ENCODE peak calls at places on chromosomes 16 and 17, in five cellular contexts. One of them, this sample, is unnamed.

GRCh38 chr17:57946798-57947358 is 8.3 kb downstream of the CUEDC1 start:
- DNase-seq in HepG2: peak; percentile 80
- DNase-seq in A549: peak; percentile 83
- DNase-seq in GM12878: peak; percentile 73
- DNase-seq in K562: no peak
- DNase-seq in this sample: peak; percentile 70

GRCh38 chr17:13635951-13636350 is 34.2 kb upstream of the HS3ST3A1 start:
- DNase-seq in HepG2: no peak
- DNase-seq in A549: no peak
- DNase-seq in GM12878: no peak
- DNase-seq in K562: no peak
- DNase-seq in this sample: no peak

GRCh38 chr17:56866076-56866475 is 32.1 kb downstream of the DGKE start:
- DNase-seq in HepG2: no peak
- DNase-seq in A549: no peak
- DNase-seq in GM12878: no peak
- DNase-seq in K562: no peak
- DNase-seq in this sample: no peak

GRCh38 chr16:70490261-70490660 is 33.1 kb downstream of the COG4 start:
- DNase-seq in HepG2: no peak
- DNase-seq in A549: no peak
- DNase-seq in GM12878: no peak
- DNase-seq in K562: no peak
- DNase-seq in this sample: no peak

GRCh38 chr17:14201087-14201486 is 35.6 kb downstream of the CDRT15 start:
- DNase-seq in HepG2: no peak
- DNase-seq in A549: no peak
- DNase-seq in GM12878: no peak
- DNase-seq in K562: no peak
- DNase-seq in this sample: peak; percentile 9

GRCh38 chr16:28623172-28623711 is 13.4 kb upstream of the SULT1A1 start:
- DNase-seq in HepG2: no peak
- DNase-seq in A549: no peak
- DNase-seq in GM12878: no peak
- DNase-seq in K562: no peak
- DNase-seq in this sample: peak; percentile 24

GRCh38 chr16:85252461-85252860 is 140.2 kb upstream of the CIBAR2 start:
- DNase-seq in HepG2: no peak
- DNase-seq in A549: no peak
- DNase-seq in GM12878: no peak
- DNase-seq in K562: no peak
- DNase-seq in this sample: no peak

GRCh38 chr16:11316331-11317015 is 28.8 kb upstream of the RMI2 start:
- DNase-seq in HepG2: no peak
- DNase-seq in A549: no peak
- DNase-seq in GM12878: no peak
- DNase-seq in K562: no peak
- DNase-seq in this sample: no peak

GRCh38 chr17:83099086-83099540 is 19.7 kb downstream of the METRNL start:
- DNase-seq in HepG2: no peak
- DNase-seq in A549: no peak
- DNase-seq in GM12878: no peak
- DNase-seq in K562: no peak
- DNase-seq in this sample: no peak

GRCh38 chr16:30060354-30061194 is 5.0 kb upstream of the ALDOA start:
- DNase-seq in HepG2: no peak
- DNase-seq in A549: no peak
- DNase-seq in GM12878: no peak
- DNase-seq in K562: no peak
- DNase-seq in this sample: no peak

GRCh38 chr17:18241229-18241871 is 15.9 kb downstream of the LLGL1 start:
- DNase-seq in HepG2: no peak
- DNase-seq in A549: no peak
- DNase-seq in GM12878: no peak
- DNase-seq in K562: no peak
- DNase-seq in this sample: no peak

GRCh38 chr17:38745545-38745944 is 2.6 kb downstream of the PCGF2 start:
- DNase-seq in HepG2: peak; percentile 29
- DNase-seq in A549: no peak
- DNase-seq in GM12878: no peak
- DNase-seq in K562: no peak
- DNase-seq in this sample: no peak

DNA sequence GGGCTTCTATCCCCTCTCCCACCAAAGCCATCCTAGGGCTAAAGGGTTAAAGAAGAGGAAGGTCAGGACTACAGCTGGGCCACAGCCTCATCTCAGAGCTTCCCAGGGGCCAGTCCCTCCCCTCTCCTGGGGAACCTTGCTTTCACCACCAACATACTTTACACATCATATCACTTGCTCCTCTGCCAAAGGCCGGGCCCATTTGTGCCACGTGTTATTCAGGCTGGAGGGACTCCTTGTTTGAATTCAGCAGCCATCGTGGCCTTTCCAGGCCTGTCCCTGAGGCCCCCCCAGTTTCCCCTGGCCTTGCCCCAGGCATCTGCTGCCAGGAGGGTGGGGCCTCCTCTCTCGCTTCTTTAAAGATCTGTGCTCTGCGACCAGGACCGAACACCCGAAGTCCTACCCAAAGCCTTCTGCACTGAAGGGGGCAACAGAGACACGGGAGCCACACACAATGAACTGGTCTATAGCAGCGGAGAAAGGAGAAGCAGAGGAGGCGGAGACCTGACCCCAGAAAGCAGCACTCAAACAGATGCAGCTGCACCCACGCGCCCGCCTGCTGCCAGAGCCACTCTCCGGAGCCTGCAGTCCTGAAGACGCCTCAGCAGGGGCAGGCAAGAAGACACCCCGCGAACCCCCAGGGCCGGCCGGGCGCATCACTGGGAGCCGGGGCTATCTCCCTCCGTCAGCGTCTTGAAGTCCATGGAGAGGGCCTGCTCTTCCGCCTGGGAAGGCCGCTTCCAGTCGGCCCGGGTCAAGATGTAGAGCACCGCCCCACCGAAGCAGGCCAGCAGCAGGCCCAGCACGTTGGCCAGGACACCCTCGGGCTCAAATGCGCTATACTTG is 12.1 kb downstream of the CYB561 start:
- DNase-seq in HepG2: no peak
- DNase-seq in A549: no peak
- DNase-seq in GM12878: no peak
- DNase-seq in K562: no peak
- DNase-seq in this sample: no peak
- TF ChIP-seq MYC in HepG2: no peak
- TF ChIP-seq MYC in A549: no peak
- TF ChIP-seq MYC in GM12878: no peak
- TF ChIP-seq MYC in K562: peak; percentile 10
- TF ChIP-seq MYC in this sample: no peak

GRCh38 chr16:1375741-1376410 is 24.1 kb downstream of the GNPTG start:
- DNase-seq in HepG2: no peak
- DNase-seq in A549: no peak
- DNase-seq in GM12878: no peak
- DNase-seq in K562: no peak
- DNase-seq in this sample: no peak

GRCh38 chr16:1379054-1379862 is 27.5 kb downstream of the GNPTG start:
- DNase-seq in HepG2: peak; percentile 60
- DNase-seq in A549: peak; percentile 76
- DNase-seq in GM12878: no peak
- DNase-seq in K562: peak; percentile 94
- DNase-seq in this sample: peak; percentile 72

GRCh38 chr16:1378804-1379053 is 27.0 kb downstream of the GNPTG start:
- DNase-seq in HepG2: no peak
- DNase-seq in A549: no peak
- DNase-seq in GM12878: no peak
- DNase-seq in K562: no peak
- DNase-seq in this sample: no peak

GRCh38 chr16:1378087-1378803 is 26.5 kb downstream of the GNPTG start:
- DNase-seq in HepG2: no peak
- DNase-seq in A549: no peak
- DNase-seq in GM12878: no peak
- DNase-seq in K562: no peak
- DNase-seq in this sample: no peak

GRCh38 chr16:1377406-1378010 is 25.8 kb downstream of the GNPTG start:
- DNase-seq in HepG2: no peak
- DNase-seq in A549: no peak
- DNase-seq in GM12878: no peak
- DNase-seq in K562: no peak
- DNase-seq in this sample: no peak
- H3K4me1 ChIP-seq in HepG2: peaks cover 26% of the 10 kb centered on the region
- H3K4me1 ChIP-seq in A549: peaks cover 27% of the 10 kb centered on the region
- H3K4me1 ChIP-seq in GM12878: peaks cover 8% of the 10 kb centered on the region
- H3K4me1 ChIP-seq in K562: peaks cover 68% of the 10 kb centered on the region
- H3K4me1 ChIP-seq in this sample: peaks cover 12% of the 10 kb centered on the region

GRCh38 chr17:44014133-44014436 is 678 bp downstream of the TMEM101 start:
- DNase-seq in HepG2: peak; percentile 65
- DNase-seq in A549: no peak
- DNase-seq in GM12878: no peak
- DNase-seq in K562: no peak
- DNase-seq in this sample: no peak
- H3K27ac ChIP-seq in HepG2: peak overlapping the region; percentile 88
- H3K27ac ChIP-seq in A549: peak overlapping the region; percentile 89
- H3K27ac ChIP-seq in GM12878: peak overlapping the region; percentile 85
- H3K27ac ChIP-seq in K562: peak overlapping the region; percentile 73
- H3K27ac ChIP-seq in this sample: no peak overlapping the region

DNA sequence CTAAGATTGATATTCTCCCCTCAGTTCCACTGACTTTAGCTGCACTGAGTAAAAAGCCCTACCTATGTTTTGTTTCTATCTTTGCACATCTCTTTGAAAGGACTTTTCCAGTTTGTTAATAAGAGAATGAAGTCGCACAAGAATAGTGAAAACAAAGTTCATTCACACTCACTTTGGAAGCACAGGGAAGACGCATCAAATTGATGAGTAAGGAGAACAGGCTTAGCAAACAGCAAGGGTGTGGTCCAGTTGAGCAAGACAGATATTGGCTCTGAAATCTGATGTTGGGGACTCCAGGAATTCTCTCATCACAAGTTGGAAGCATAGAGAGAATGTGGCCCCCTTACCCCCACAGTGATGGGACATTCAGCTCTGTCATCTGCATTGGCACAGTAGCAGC is 221.3 kb downstream of the CDH11 start:
- DNase-seq in HepG2: no peak
- DNase-seq in A549: no peak
- DNase-seq in GM12878: no peak
- DNase-seq in K562: no peak
- DNase-seq in this sample: no peak
- TF ChIP-seq MYC in HepG2: no peak
- TF ChIP-seq MYC in A549: no peak
- TF ChIP-seq MYC in GM12878: no peak
- TF ChIP-seq MYC in K562: no peak
- TF ChIP-seq MYC in this sample: no peak

GRCh38 chr17:48463531-48463930 is 33.5 kb upstream of the SKAP1 start:
- DNase-seq in HepG2: no peak
- DNase-seq in A549: no peak
- DNase-seq in GM12878: no peak
- DNase-seq in K562: no peak
- DNase-seq in this sample: no peak

GRCh38 chr17:48462946-48463345 is 32.9 kb upstream of the SKAP1 start:
- DNase-seq in HepG2: no peak
- DNase-seq in A549: no peak
- DNase-seq in GM12878: no peak
- DNase-seq in K562: no peak
- DNase-seq in this sample: no peak

GRCh38 chr17:48469227-48469626 is 39.2 kb upstream of the SKAP1 start:
- DNase-seq in HepG2: no peak
- DNase-seq in A549: no peak
- DNase-seq in GM12878: no peak
- DNase-seq in K562: no peak
- DNase-seq in this sample: no peak

GRCh38 chr17:48468299-48468698 is 38.3 kb upstream of the SKAP1 start:
- DNase-seq in HepG2: no peak
- DNase-seq in A549: no peak
- DNase-seq in GM12878: no peak
- DNase-seq in K562: no peak
- DNase-seq in this sample: no peak

GRCh38 chr17:48465884-48466283 is 35.9 kb upstream of the SKAP1 start:
- DNase-seq in HepG2: no peak
- DNase-seq in A549: no peak
- DNase-seq in GM12878: no peak
- DNase-seq in K562: no peak
- DNase-seq in this sample: no peak
- H3K4me1 ChIP-seq in HepG2: no peaks in the 10 kb centered on the region
- H3K4me1 ChIP-seq in A549: no peaks in the 10 kb centered on the region
- H3K4me1 ChIP-seq in GM12878: peaks cover 4% of the 10 kb centered on the region
- H3K4me1 ChIP-seq in K562: no peaks in the 10 kb centered on the region
- H3K4me1 ChIP-seq in this sample: no peaks in the 10 kb centered on the region

GRCh38 chr16:55294129-55294528 is 29.9 kb upstream of the IRX6 start:
- DNase-seq in HepG2: no peak
- DNase-seq in A549: no peak
- DNase-seq in GM12878: no peak
- DNase-seq in K562: peak; percentile 35
- DNase-seq in this sample: no peak
- H3K27ac ChIP-seq in HepG2: no peak overlapping the region
- H3K27ac ChIP-seq in A549: no peak overlapping the region
- H3K27ac ChIP-seq in GM12878: no peak overlapping the region
- H3K27ac ChIP-seq in K562: no peak overlapping the region
- H3K27ac ChIP-seq in this sample: no peak overlapping the region

GRCh38 chr17:47205419-47205963 is 3.7 kb upstream of the MYL4 start:
- DNase-seq in HepG2: no peak
- DNase-seq in A549: no peak
- DNase-seq in GM12878: peak; percentile 78
- DNase-seq in K562: no peak
- DNase-seq in this sample: no peak

GRCh38 chr17:47201168-47201567 is 8.0 kb upstream of the MYL4 start:
- DNase-seq in HepG2: no peak
- DNase-seq in A549: no peak
- DNase-seq in GM12878: no peak
- DNase-seq in K562: no peak
- DNase-seq in this sample: no peak

GRCh38 chr17:47207143-47208067 is 1.7 kb upstream of the MYL4 start:
- DNase-seq in HepG2: no peak
- DNase-seq in A549: no peak
- DNase-seq in GM12878: no peak
- DNase-seq in K562: no peak
- DNase-seq in this sample: no peak

GRCh38 chr17:47203984-47204721 is 5.0 kb upstream of the MYL4 start:
- DNase-seq in HepG2: no peak
- DNase-seq in A549: no peak
- DNase-seq in GM12878: no peak
- DNase-seq in K562: no peak
- DNase-seq in this sample: no peak

GRCh38 chr17:47204722-47205418 is 4.3 kb upstream of the MYL4 start:
- DNase-seq in HepG2: no peak
- DNase-seq in A549: no peak
- DNase-seq in GM12878: peak; percentile 77
- DNase-seq in K562: no peak
- DNase-seq in this sample: no peak
- TF ChIP-seq MYC in HepG2: no peak
- TF ChIP-seq MYC in A549: no peak
- TF ChIP-seq MYC in GM12878: no peak
- TF ChIP-seq MYC in K562: no peak
- TF ChIP-seq MYC in this sample: no peak